ENCODE peak calls at places on chromosomes 6 and 20, in eight cellular contexts. P, C, H, Q, I, W, B and T are unnamed samples.

GRCh38 chr6:16136086-16136485 is 7.2 kb downstream of the MYLIP start:
- DNase-seq in Q (no peak), I (no peak), P (no peak), H (no peak), W (no peak), C (no peak), B (no peak), T (no peak)

GRCh38 chr6:34377984-34378383 is 14.5 kb downstream of the NUDT3 start:
- DNase-seq in H (no peak), P (no peak), Q (no peak), C (no peak), I (no peak), W (no peak), B (no peak), T (no peak)

GRCh38 chr6:106181664-106182418 is 95.7 kb downstream of the PRDM1 start:
- DNase-seq in Q (no peak), C (no peak), W (peak), P (no peak), I (peak), B (peak), H (no peak), T (peak)

GRCh38 chr6:143507358-143508145 is 4.0 kb downstream of the FUCA2 start:
- DNase-seq in W (no peak), P (no peak), B (peak), C (no peak), H (no peak), Q (no peak), I (peak), T (no peak)

GRCh38 chr6:148144917-148145521 is 197.6 kb upstream of the SASH1 start:
- DNase-seq in B (peak), Q (peak), P (peak), H (peak), C (no peak), I (peak), W (no peak), T (peak)

GRCh38 chr20:17228624-17229061 is 1.8 kb downstream of the PCSK2 start:
- DNase-seq in W (no peak), I (no peak), Q (no peak), H (peak), B (no peak), C (peak), P (peak), T (no peak)

GRCh38 chr6:88359530-88360202 is 193.5 kb upstream of the CNR1 start:
- DNase-seq in H (no peak), Q (no peak), C (no peak), B (no peak), P (no peak), I (no peak), W (no peak), T (no peak)

GRCh38 chr20:41426976-41427375 is 60.4 kb upstream of the EMILIN3 start:
- DNase-seq in P (no peak), I (no peak), B (no peak), H (no peak), C (no peak), Q (no peak), W (no peak), T (no peak)

GRCh38 chr6:20840675-20841074 is 306.4 kb downstream of the CDKAL1 start:
- DNase-seq in Q (no peak), H (no peak), W (no peak), I (no peak), P (no peak), B (no peak), C (no peak), T (peak)

GRCh38 chr6:15343490-15344185 is 97.8 kb downstream of the JARID2 start:
- DNase-seq in W (no peak), B (no peak), C (no peak), H (no peak), Q (no peak), P (no peak), I (no peak), T (no peak)

GRCh38 chr6:41720783-41721182 is 14.6 kb downstream of the TFEB start:
- DNase-seq in I (no peak), B (no peak), Q (no peak), C (peak), P (no peak), H (no peak), W (no peak), T (no peak)

GRCh38 chr6:4125933-4126864 is 9.2 kb downstream of the ECI2 start:
- DNase-seq in Q (no peak), P (no peak), W (peak), B (peak), H (no peak), I (peak), C (no peak), T (peak)

GRCh38 chr20:63090682-63091571 is 84.2 kb upstream of the BHLHE23 start:
- DNase-seq in C (peak), W (no peak), H (no peak), Q (no peak), B (no peak), P (peak), I (no peak), T (no peak)

GRCh38 chr6:170125447-170126300 is 165.2 kb downstream of the DLL1 start:
- DNase-seq in W (no peak), C (peak), I (no peak), H (no peak), P (no peak), Q (no peak), B (no peak), T (no peak)

GRCh38 chr20:49677777-49678758 is 35.6 kb downstream of the B4GALT5 start:
- DNase-seq in I (no peak), H (no peak), P (no peak), C (no peak), W (no peak), Q (no peak), B (no peak), T (no peak)

GRCh38 chr6:119540417-119540816 is 190.9 kb upstream of the MAN1A1 start:
- DNase-seq in I (no peak), Q (no peak), W (no peak), C (peak), P (no peak), H (no peak), B (no peak), T (no peak)

GRCh38 chr20:45111799-45112471 is 3.0 kb downstream of the WFDC5 start:
- DNase-seq in C (no peak), Q (no peak), I (peak), P (no peak), H (no peak), W (no peak), B (peak), T (no peak)

GRCh38 chr6:140601409-140601808 is 1227.0 kb upstream of the CITED2 start:
- DNase-seq in H (no peak), W (no peak), B (no peak), I (no peak), C (no peak), P (no peak), Q (no peak), T (no peak)

GRCh38 chr6:47787620-47788497 is 6.0 kb downstream of the OPN5 start:
- DNase-seq in H (peak), W (peak), I (peak), P (peak), B (peak), C (peak), Q (no peak), T (peak)

GRCh38 chr6:10993896-10994295 is 50.2 kb downstream of the ELOVL2 start:
- DNase-seq in P (no peak), Q (no peak), C (no peak), I (no peak), H (no peak), W (no peak), B (no peak), T (no peak)

GRCh38 chr20:55880361-55880760 is 125.0 kb downstream of the CBLN4 start:
- DNase-seq in I (no peak), Q (no peak), P (no peak), B (no peak), W (no peak), C (no peak), H (no peak), T (no peak)

GRCh38 chr6:30687659-30688431 is 1.4 kb upstream of the PPP1R18 start:
- DNase-seq in H (no peak), B (peak), I (peak), W (no peak), P (peak), Q (no peak), C (peak), T (peak)

GRCh38 chr20:6277661-6278060 is 154.8 kb upstream of the FERMT1 start:
- DNase-seq in Q (no peak), P (no peak), H (peak), B (no peak), C (no peak), W (no peak), I (peak), T (no peak)

GRCh38 chr6:116983375-116983774 is 106.3 kb downstream of the RFX6 start:
- DNase-seq in C (no peak), P (no peak), Q (no peak), H (no peak), W (no peak), B (no peak), I (no peak), T (no peak)

GRCh38 chr20:4962257-4962855 is 39.0 kb downstream of the SLC23A2 start:
- DNase-seq in C (no peak), B (peak), Q (no peak), I (no peak), P (no peak), W (no peak), H (no peak), T (no peak)

GRCh38 chr20:2752631-2753455 is 47.6 kb downstream of the CPXM1 start:
- DNase-seq in H (peak), C (peak), Q (no peak), W (no peak), B (peak), P (no peak), I (peak), T (peak)

GRCh38 chr6:7493866-7494265 is 47.6 kb upstream of the DSP start:
- DNase-seq in I (no peak), P (no peak), W (no peak), C (no peak), H (no peak), Q (no peak), B (no peak), T (no peak)

GRCh38 chr6:78909391-78909790 is 42.0 kb downstream of the IRAK1BP1 start:
- DNase-seq in B (no peak), Q (no peak), I (peak), W (peak), H (no peak), C (no peak), P (no peak), T (peak)

GRCh38 chr20:38145094-38146075 is 19.7 kb downstream of the TGM2 start:
- DNase-seq in H (no peak), Q (no peak), I (peak), W (no peak), P (no peak), B (no peak), C (peak), T (no peak)

GRCh38 chr20:62734336-62734735 is 25.7 kb downstream of the NTSR1 start:
- DNase-seq in H (no peak), C (peak), W (no peak), P (no peak), I (no peak), Q (no peak), B (no peak), T (no peak)

GRCh38 chr6:43489277-43490072 is 12.1 kb downstream of the TJAP1 start:
- DNase-seq in B (no peak), I (no peak), P (no peak), W (no peak), Q (no peak), C (no peak), H (no peak), T (no peak)

GRCh38 chr20:53402233-53403005 is 191.2 kb downstream of the ZNF217 start:
- DNase-seq in P (no peak), C (no peak), B (no peak), I (no peak), Q (no peak), H (no peak), W (no peak), T (no peak)

GRCh38 chr6:166027761-166028160 is 139.9 kb downstream of the TBXT start:
- DNase-seq in P (no peak), Q (no peak), H (no peak), W (no peak), I (no peak), B (no peak), C (no peak), T (no peak)

GRCh38 chr20:13941031-13941430 is 49.4 kb downstream of the SEL1L2 start:
- DNase-seq in C (no peak), I (no peak), Q (no peak), H (no peak), W (no peak), P (no peak), B (no peak), T (no peak)